ENCODE peak calls at places on chromosome 20, in ten cellular contexts. U is ovary, S is A549, K is Peyer's patch, C is adrenal gland, H is transverse colon, F is heart left ventricle, D is uterus, X is HCT116, E is suprapubic skin. V is an unnamed sample.

GRCh38 chr20:56358600-56359211 is at the start of gene FAM210B:
- DNase-seq in U (peak), E (peak), H (peak), S (peak), K (peak), C (peak), F (peak), D (peak), X (peak), V (peak)

GRCh38 chr20:3885711-3886110 is 3.5 kb upstream of the PANK2 start:
- DNase-seq in D (no peak), F (no peak), X (no peak), C (no peak), H (no peak), K (no peak), S (no peak), U (no peak), E (no peak), V (no peak)

GRCh38 chr20:38129248-38129865 is 35.7 kb downstream of the TGM2 start:
- DNase-seq in H (no peak), D (peak), X (no peak), S (no peak), K (peak), F (no peak), U (no peak), E (peak), C (no peak), V (peak)

GRCh38 chr20:43433250-43433854 is 24.3 kb upstream of the SRSF6 start:
- DNase-seq in K (no peak), H (no peak), U (no peak), D (no peak), C (no peak), F (no peak), S (no peak), E (no peak), X (no peak), V (no peak)

GRCh38 chr20:4985658-4986057 is 15.7 kb downstream of the SLC23A2 start:
- DNase-seq in S (no peak), E (no peak), H (no peak), D (no peak), K (no peak), U (no peak), C (no peak), F (no peak), X (no peak), V (no peak)

GRCh38 chr20:4797275-4797674 is 75.6 kb downstream of the PRND start:
- DNase-seq in E (no peak), C (no peak), F (no peak), K (no peak), S (no peak), U (no peak), X (no peak), H (no peak), D (no peak), V (no peak)

GRCh38 chr20:50294164-50295088 is 103.8 kb downstream of the CEBPB start:
- DNase-seq in X (no peak), E (no peak), H (no peak), C (peak), U (no peak), F (no peak), S (no peak), K (no peak), D (no peak), V (no peak)

GRCh38 chr20:38573381-38573780 is 7.6 kb upstream of the ADIG start:
- DNase-seq in C (no peak), K (no peak), S (no peak), F (no peak), E (no peak), X (no peak), H (no peak), D (no peak), U (no peak), V (no peak)

GRCh38 chr20:12660918-12661317 is 347.9 kb upstream of the SPTLC3 start:
- DNase-seq in C (no peak), F (no peak), U (no peak), H (no peak), K (no peak), E (no peak), X (no peak), D (no peak), S (no peak), V (no peak)

GRCh38 chr20:20843982-20844381 is 131.5 kb upstream of the RALGAPA2 start:
- DNase-seq in U (no peak), F (no peak), X (no peak), S (no peak), K (no peak), D (no peak), H (no peak), E (no peak), C (no peak), V (no peak)

GRCh38 chr20:21559305-21559704 is 45.4 kb upstream of the NKX2-2 start:
- DNase-seq in S (no peak), E (no peak), U (no peak), D (no peak), X (no peak), F (no peak), K (no peak), H (no peak), C (no peak), V (no peak)

GRCh38 chr20:13174402-13174801 is 46.7 kb upstream of the ISM1 start:
- DNase-seq in X (no peak), K (no peak), E (no peak), C (no peak), D (no peak), H (no peak), S (no peak), U (no peak), F (no peak), V (no peak)

GRCh38 chr20:3887870-3888614 is 1.1 kb upstream of the PANK2 start:
- DNase-seq in U (no peak), S (no peak), C (peak), K (no peak), E (no peak), D (peak), F (peak), H (peak), X (peak), V (no peak)

GRCh38 chr20:31257364-31257763 is at the start of gene DEFB115:
- DNase-seq in X (no peak), D (no peak), U (no peak), E (no peak), K (no peak), C (no peak), H (no peak), S (no peak), F (no peak), V (no peak)

GRCh38 chr20:43751167-43752050 is 24.6 kb upstream of the GTSF1L start:
- DNase-seq in F (no peak), C (no peak), D (no peak), U (no peak), E (no peak), S (no peak), H (peak), X (no peak), K (peak), V (no peak)

GRCh38 chr20:1204547-1204946 is 1.3 kb downstream of the C20orf202 start:
- DNase-seq in S (no peak), C (no peak), D (no peak), H (no peak), U (no peak), E (no peak), F (peak), K (no peak), X (no peak), V (peak)

GRCh38 chr20:63894358-63895201 is at the start of gene DNAJC5:
- DNase-seq in F (peak), D (peak), C (peak), H (peak), X (peak), K (peak), E (peak), U (peak), S (peak), V (peak)
- TF ChIP-seq POLR2A in F (no peak), D (no peak), C (peak), H (no peak), X (no peak), K (peak), E (peak), U (peak), S (peak), V (no peak)

DNA sequence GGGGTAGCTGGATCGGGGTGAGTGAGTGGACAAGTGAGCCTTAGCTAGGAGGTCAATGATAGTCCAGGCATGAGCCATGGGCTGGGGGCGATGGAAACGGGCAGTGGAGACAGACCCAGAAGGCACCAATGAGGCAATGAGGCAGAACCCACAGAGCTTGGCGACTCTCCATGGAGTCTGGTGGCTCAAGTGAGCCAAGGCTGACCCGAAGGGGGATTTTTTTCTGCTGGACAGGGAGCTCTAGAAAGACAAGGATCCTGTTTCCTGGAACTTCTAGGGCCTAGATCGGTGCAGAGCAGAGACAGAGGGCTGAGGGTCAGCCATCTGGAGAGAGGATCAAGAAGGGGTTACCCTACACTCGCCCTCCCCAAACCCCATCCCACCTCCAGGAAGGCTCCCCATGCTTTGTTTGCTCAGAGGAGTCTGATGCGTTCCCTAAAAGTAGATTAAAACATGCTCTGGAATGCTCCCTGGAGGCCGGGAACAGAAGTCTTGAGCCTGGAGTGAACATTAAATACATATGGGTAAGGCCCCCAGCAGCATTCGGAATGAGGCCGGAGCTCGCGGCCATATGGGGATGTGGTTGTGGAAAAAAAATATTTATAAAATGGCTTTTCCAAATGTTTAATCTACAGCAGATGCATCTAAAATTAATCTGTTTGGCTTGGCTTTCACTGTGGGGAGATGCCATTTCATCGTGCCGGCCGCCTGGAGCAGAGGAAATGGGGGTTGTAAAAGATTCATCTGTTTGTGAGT is 237.8 kb upstream of the PMEPA1 start:
- DNase-seq in C (no peak), D (no peak), H (no peak), F (peak), S (no peak), K (no peak), X (no peak), E (no peak), U (no peak), V (no peak)
- TF ChIP-seq CTCF in C (no peak), D (no peak), H (no peak), F (no peak), S (no peak), K (no peak), X (no peak), E (no peak), U (no peak), V (no peak)

GRCh38 chr20:16574656-16575355 is 1.6 kb upstream of the KIF16B start:
- DNase-seq in U (peak), E (peak), X (peak), H (peak), C (peak), F (peak), K (peak), D (peak), S (peak), V (peak)
- TF ChIP-seq POLR2A in U (no peak), E (no peak), X (peak), H (peak), C (no peak), F (no peak), K (peak), D (no peak), S (peak), V (no peak)

DNA sequence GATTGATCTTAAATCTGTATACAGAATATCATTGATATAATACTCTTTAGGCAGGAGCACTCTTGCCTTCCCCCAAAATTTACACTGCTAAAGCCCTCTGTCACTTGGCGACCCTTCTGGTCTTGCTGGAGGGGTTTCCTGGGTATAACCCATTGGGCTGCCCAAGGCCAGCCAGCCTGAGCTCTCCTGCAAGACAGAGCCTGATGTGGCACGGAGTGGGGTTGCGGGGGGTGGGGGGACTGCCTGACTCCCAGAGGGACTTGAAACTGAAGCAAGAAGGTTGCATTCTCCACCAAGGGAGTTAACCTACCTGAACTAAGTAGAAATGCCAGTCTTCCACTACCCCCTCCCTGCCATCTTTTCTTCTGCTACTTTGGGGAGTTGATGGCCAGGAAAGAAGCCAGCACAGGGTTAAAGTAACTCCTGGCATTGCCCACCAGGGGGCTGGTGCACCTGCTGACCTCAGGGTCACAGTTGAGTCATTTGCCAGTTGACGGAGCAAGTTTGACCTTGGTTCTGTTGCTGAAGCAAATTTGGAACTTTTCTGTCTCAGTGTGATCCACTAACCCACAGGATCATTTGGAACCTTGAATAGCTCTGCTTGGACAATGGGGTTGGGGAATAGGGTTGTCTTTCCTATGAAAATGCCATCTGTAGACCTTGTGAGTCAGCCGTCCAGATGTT is 79.4 kb downstream of the ASXL1 start:
- DNase-seq in K (no peak), S (peak), D (no peak), F (no peak), C (peak), H (no peak), E (no peak), X (no peak), U (no peak), V (no peak)
- TF ChIP-seq CTCF in K (peak), S (no peak), D (no peak), F (no peak), C (peak), H (peak), E (no peak), X (peak), U (no peak), V (no peak)

GRCh38 chr20:62138912-62139311 is 4.3 kb downstream of the PSMA7 start:
- DNase-seq in F (no peak), E (no peak), K (no peak), H (no peak), C (no peak), S (no peak), U (no peak), X (no peak), D (no peak), V (no peak)

GRCh38 chr20:62137478-62138203 is 5.6 kb downstream of the PSMA7 start:
- DNase-seq in S (no peak), X (no peak), C (no peak), E (no peak), K (no peak), H (no peak), D (no peak), F (no peak), U (no peak), V (no peak)

GRCh38 chr20:62139636-62140035 is 3.6 kb downstream of the PSMA7 start:
- DNase-seq in U (no peak), F (no peak), E (no peak), C (no peak), D (no peak), K (no peak), H (no peak), S (no peak), X (no peak), V (no peak)

GRCh38 chr20:62137092-62137384 is 6.2 kb downstream of the PSMA7 start:
- DNase-seq in X (no peak), F (no peak), S (no peak), U (no peak), H (no peak), D (no peak), C (no peak), E (no peak), K (no peak), V (no peak)

GRCh38 chr20:62138204-62138543 is 5.0 kb downstream of the PSMA7 start:
- DNase-seq in H (no peak), D (no peak), F (no peak), C (no peak), X (no peak), K (no peak), U (no peak), E (no peak), S (no peak), V (no peak)
- TF ChIP-seq POLR2A in H (no peak), D (no peak), F (no peak), C (no peak), X (no peak), K (no peak), U (no peak), E (no peak), S (no peak), V (no peak)

DNA sequence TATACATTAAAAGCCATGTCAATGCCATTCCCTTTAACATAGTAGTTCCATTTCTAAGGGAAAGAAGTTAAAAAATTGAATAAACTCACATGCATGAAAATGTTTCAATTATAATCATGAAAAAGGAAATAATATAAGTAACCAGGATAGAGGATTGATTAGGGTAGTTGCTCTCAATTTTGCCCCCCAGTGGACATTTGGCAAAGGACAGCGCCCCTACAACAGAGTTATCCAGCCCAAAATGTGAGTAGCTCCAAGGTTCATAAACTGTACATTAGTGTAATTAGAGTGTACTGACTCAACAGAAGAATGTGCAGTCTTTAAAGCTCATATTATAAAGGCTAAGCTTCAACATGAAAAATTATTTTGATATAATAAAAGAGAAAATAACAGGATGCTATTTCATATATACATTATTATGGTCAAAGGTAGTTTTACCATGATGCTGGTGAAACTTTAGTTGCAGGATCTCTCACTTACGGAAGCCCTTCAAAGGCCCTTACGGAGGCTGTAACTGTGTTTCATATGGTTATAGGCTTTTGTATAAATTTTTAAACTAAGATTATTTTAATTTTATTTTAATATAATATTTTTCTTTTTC is 403.4 kb downstream of the PLCB1 start:
- DNase-seq in U (no peak), F (no peak), K (no peak), C (no peak), D (no peak), E (no peak), X (no peak), S (peak), H (no peak), V (no peak)
- TF ChIP-seq CTCF in U (no peak), F (peak), K (no peak), C (peak), D (no peak), E (no peak), X (peak), S (peak), H (peak), V (no peak)

V was measured in lower leg skin.